ENCODE peak calls at places on chromosomes 6 and 20, in ten cellular contexts. S is adrenal gland; O is SJSA1; Y is mammary epithelial cell; V is CD4-positive, alpha-beta T cell; M is neuronal stem cell; I is cardiac muscle cell; H is PC-9; G is HepG2; N is H9. R is an unnamed sample.

GRCh38 chr20:60053125-60053812 is 95.0 kb downstream of the CDH26 start:
- DNase-seq in S (no peak), N (no peak), V (no peak), I (no peak), Y (no peak), M (no peak), G (peak), H (no peak), O (no peak), R (no peak)

GRCh38 chr6:32807020-32807580 is 9.7 kb downstream of the HLA-DOB start:
- DNase-seq in Y (no peak), O (no peak), S (no peak), H (no peak), G (no peak), N (peak), I (no peak), V (no peak), M (no peak), R (no peak)

GRCh38 chr6:7129784-7130569 is 22.2 kb downstream of the RREB1 start:
- DNase-seq in M (no peak), V (no peak), H (no peak), S (peak), Y (no peak), O (no peak), G (peak), N (no peak), I (peak), R (peak)

GRCh38 chr20:41395669-41396664 is 29.3 kb upstream of the EMILIN3 start:
- DNase-seq in G (peak), N (peak), S (no peak), O (no peak), H (peak), V (no peak), M (peak), Y (no peak), I (no peak), R (no peak)

GRCh38 chr20:43824699-43825402 is 89.8 kb upstream of the TOX2 start:
- DNase-seq in H (peak), S (no peak), O (no peak), N (peak), V (no peak), Y (peak), G (peak), I (peak), M (peak), R (no peak)

GRCh38 chr20:10848810-10849370 is 175.1 kb upstream of the JAG1 start:
- DNase-seq in V (no peak), S (peak), N (peak), H (peak), G (peak), Y (peak), O (peak), I (peak), M (peak), R (peak)

GRCh38 chr20:58987790-58988564 is 6.9 kb downstream of the NELFCD start:
- DNase-seq in V (no peak), I (no peak), Y (no peak), G (no peak), S (no peak), M (no peak), O (no peak), H (no peak), N (no peak), R (no peak)

GRCh38 chr6:107729098-107729497 is 95.0 kb downstream of the SCML4 start:
- DNase-seq in Y (no peak), G (no peak), O (no peak), S (no peak), V (no peak), I (no peak), N (no peak), M (no peak), H (no peak), R (no peak)

GRCh38 chr6:14818422-14818884 is 427.4 kb upstream of the JARID2 start:
- DNase-seq in S (no peak), N (no peak), O (no peak), H (no peak), Y (no peak), G (no peak), I (peak), V (no peak), M (no peak), R (no peak)

GRCh38 chr6:148934534-148934933 is 187.7 kb downstream of the UST start:
- DNase-seq in I (peak), M (no peak), O (no peak), V (no peak), Y (no peak), H (no peak), G (no peak), N (no peak), S (peak), R (no peak)

GRCh38 chr6:45710304-45710821 is 305.3 kb downstream of the CLIC5 start:
- DNase-seq in N (no peak), Y (no peak), M (no peak), I (peak), V (no peak), H (peak), O (peak), G (no peak), S (no peak), R (no peak)

GRCh38 chr6:99761701-99762100 is 155.1 kb downstream of the PRDM13 start:
- DNase-seq in S (no peak), V (no peak), Y (no peak), M (no peak), I (no peak), O (no peak), G (no peak), H (no peak), N (no peak), R (no peak)

GRCh38 chr6:17728551-17729222 is 22.0 kb upstream of the NUP153 start:
- DNase-seq in G (no peak), H (no peak), S (no peak), V (no peak), I (no peak), Y (no peak), N (no peak), O (no peak), M (no peak), R (no peak)

GRCh38 chr6:108650325-108650724 is 89.6 kb downstream of the FOXO3 start:
- DNase-seq in G (no peak), I (no peak), O (no peak), N (no peak), Y (no peak), V (no peak), S (no peak), M (no peak), H (peak), R (no peak)

GRCh38 chr6:131524695-131525336 is 48.2 kb upstream of the ARG1 start:
- DNase-seq in G (no peak), I (no peak), O (no peak), M (no peak), H (no peak), N (no peak), S (no peak), V (peak), Y (no peak), R (no peak)

GRCh38 chr6:149250982-149251381 is 66.5 kb upstream of the TAB2 start:
- DNase-seq in V (no peak), M (no peak), G (no peak), Y (no peak), H (no peak), O (no peak), N (no peak), I (no peak), S (no peak), R (no peak)

GRCh38 chr6:116405663-116406329 is 35.0 kb downstream of the DSE start:
- DNase-seq in G (no peak), Y (no peak), O (peak), N (peak), H (no peak), S (no peak), M (no peak), V (no peak), I (peak), R (no peak)

GRCh38 chr20:49693435-49694171 is 20.1 kb downstream of the B4GALT5 start:
- DNase-seq in G (no peak), H (peak), O (no peak), I (no peak), S (no peak), N (no peak), Y (peak), M (no peak), V (no peak), R (no peak)

GRCh38 chr6:111291860-111292259 is 191.2 kb downstream of the REV3L start:
- DNase-seq in H (no peak), Y (no peak), G (no peak), S (no peak), M (no peak), N (no peak), V (no peak), I (no peak), O (no peak), R (no peak)

GRCh38 chr20:34566978-34567884 is 8.7 kb downstream of the MAP1LC3A start:
- DNase-seq in N (no peak), M (no peak), S (no peak), H (no peak), O (no peak), G (no peak), I (no peak), V (no peak), Y (no peak), R (no peak)

GRCh38 chr6:133854633-133855598 is 34.0 kb upstream of the TCF21 start:
- DNase-seq in I (no peak), G (peak), S (no peak), N (peak), H (no peak), M (peak), V (no peak), Y (no peak), O (no peak), R (no peak)

GRCh38 chr6:13368716-13369115 is 40.4 kb upstream of the TBC1D7 start:
- DNase-seq in N (no peak), I (no peak), G (no peak), M (no peak), O (no peak), S (no peak), Y (peak), V (no peak), H (no peak), R (peak)

GRCh38 chr6:62626661-62627060 is 340.6 kb upstream of the KHDRBS2 start:
- DNase-seq in S (no peak), V (no peak), I (no peak), O (no peak), Y (no peak), G (no peak), M (no peak), H (no peak), N (no peak), R (no peak)

GRCh38 chr20:5716953-5717352 is 33.2 kb upstream of the SHLD1 start:
- DNase-seq in O (no peak), H (no peak), Y (no peak), N (no peak), V (no peak), S (no peak), M (no peak), G (no peak), I (no peak), R (no peak)

GRCh38 chr20:58001381-58001780 is 227.1 kb downstream of the ANKRD60 start:
- DNase-seq in M (no peak), S (peak), O (no peak), I (no peak), Y (no peak), V (no peak), N (no peak), G (no peak), H (no peak), R (no peak)

DNA sequence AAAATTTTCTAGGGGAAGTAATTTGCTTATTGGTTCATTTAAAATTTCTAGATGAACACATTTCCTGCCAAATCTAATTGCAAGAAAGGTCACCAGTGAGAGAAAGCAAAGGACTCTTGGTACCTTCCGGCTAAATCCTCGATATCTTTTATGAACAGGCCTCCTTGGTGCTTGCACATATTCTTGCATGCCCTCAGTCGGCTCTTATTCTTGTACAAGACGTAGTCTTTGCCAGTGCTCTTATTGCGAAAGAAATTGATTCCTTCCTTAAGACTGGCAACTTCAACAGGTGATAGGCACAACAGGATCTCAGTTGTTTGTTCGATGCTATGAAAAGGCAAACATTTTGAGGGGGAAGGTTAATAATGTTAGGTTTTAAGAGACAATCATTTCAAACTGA is 141.7 kb upstream of the CARMIL1 start:
- DNase-seq in M (no peak), H (no peak), Y (no peak), G (no peak), N (no peak), S (no peak), V (no peak), O (no peak), I (peak), R (no peak)
- H3K27ac ChIP-seq in M (no peak), H (no peak), Y (no peak), G (no peak), N (no peak), S (peak), V (peak), O (no peak), I (no peak), R (no peak)

DNA sequence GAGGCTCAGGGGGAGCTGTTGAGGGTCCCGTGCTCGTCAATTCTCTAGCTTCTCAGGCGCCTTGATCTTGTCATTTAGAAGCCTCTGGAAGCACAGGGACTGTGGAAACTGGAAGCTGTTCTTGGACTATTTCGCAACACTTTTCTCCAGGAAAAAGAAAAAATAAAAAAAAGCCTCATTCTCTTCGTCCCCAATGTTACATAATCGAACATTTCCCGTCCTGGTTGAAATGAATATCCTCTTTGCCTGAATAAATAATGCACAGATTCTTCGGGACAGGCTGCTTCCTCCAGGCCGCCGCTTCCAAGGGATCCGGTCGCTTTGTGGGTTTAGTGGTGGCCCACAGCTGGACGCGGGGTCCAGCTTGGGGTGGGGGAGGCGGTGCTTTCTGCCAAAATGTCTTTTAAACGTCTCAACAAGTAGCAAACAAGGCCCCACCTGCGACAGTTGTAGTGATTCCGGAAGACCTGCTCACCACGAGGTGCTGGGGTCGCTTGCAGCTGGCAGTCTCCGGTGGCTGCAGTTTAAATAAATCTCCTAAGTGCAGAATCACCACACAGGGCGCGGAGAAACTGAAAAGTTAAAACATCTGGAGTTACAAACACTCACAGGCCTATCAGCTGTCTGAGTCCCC is 125.9 kb upstream of the ESR1 start:
- DNase-seq in O (no peak), N (no peak), V (no peak), H (no peak), S (peak), Y (no peak), M (no peak), I (peak), G (peak), R (no peak)
- H3K27ac ChIP-seq in O (no peak), N (no peak), V (no peak), H (no peak), S (no peak), Y (no peak), M (no peak), I (no peak), G (no peak), R (no peak)

DNA sequence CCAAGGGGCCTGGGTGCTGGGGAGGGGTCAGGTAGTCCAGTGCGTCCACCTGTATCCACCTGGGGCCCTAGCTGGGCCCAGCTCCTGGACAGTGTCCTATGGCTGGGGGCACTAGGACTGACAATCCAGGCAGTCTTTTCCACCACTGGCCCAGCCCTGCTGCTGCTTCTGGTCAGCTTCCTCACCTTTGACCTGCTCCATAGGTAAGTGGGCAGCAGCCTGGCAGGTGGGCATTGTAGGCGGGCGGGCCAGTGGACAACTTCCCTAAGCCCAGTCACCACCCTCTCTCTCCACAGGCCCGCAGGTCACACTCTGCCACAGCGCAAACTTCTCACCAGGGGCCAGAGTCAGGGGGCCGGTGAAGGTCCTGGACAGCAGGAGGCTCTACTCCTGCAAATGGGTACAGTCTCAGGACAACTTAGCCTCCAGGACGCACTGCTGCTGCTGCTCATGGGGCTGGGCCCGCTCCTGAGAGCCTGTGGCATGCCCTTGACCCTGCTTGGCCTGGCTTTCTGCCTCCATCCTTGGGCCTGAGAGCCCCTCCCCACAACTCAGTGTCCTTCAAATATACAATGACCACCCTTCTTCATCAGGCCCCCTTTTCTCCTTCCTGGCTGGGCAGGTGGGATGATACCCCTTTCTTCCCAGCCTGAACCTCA is 584 bp downstream of the C20orf141 start:
- DNase-seq in N (no peak), Y (no peak), O (peak), M (no peak), S (no peak), H (no peak), V (no peak), G (no peak), I (no peak), R (no peak)
- H3K27ac ChIP-seq in N (no peak), Y (no peak), O (peak), M (no peak), S (no peak), H (peak), V (no peak), G (no peak), I (no peak), R (peak)

GRCh38 chr6:142821860-142822259 is 123.1 kb downstream of the HIVEP2 start:
- DNase-seq in G (no peak), O (no peak), I (no peak), S (peak), H (no peak), V (no peak), M (no peak), N (no peak), Y (no peak), R (no peak)

GRCh38 chr6:142822383-142822782 is 122.6 kb downstream of the HIVEP2 start:
- DNase-seq in N (no peak), Y (no peak), S (no peak), G (no peak), I (no peak), M (no peak), O (no peak), V (no peak), H (no peak), R (no peak)

GRCh38 chr6:142824491-142824890 is 120.5 kb downstream of the HIVEP2 start:
- DNase-seq in V (no peak), I (no peak), M (no peak), Y (no peak), H (no peak), G (no peak), S (no peak), N (no peak), O (no peak), R (no peak)

GRCh38 chr6:142823579-142823902 is 121.4 kb downstream of the HIVEP2 start:
- DNase-seq in Y (no peak), S (no peak), N (no peak), V (no peak), I (no peak), M (no peak), H (no peak), O (no peak), G (no peak), R (no peak)

DNA sequence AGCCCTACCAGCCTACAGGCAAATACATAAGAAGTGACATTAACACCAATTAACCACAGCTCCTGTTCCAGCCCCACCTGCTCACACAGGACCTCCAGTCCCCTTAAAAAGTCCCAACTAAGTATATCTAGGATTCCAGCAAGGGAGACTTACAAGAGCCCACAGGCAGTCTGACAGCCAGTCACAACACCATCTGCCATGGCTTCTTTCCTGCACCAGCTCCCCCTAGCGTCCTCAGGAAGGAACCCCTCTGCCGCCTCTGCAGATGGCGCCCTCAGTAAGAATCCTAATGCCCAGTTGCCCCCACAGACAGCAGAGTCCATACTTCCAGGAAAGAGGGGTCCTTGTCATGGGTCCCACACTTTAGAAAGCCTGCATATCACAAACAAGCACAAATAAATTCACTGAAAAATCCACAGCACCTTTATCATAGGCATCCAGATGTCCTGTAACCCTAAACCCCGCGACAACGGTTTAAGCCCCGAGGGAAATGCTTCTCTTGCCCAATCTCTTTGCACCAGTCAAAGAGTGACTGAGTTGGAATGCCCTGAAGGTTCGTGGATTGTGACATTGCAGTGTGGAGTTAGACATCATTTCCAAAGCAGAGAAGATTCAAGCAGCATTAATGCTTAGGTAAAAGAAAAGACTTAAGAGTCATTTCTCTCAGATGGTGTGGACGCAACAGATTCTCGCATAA is 121.9 kb downstream of the HIVEP2 start:
- DNase-seq in Y (peak), M (no peak), G (no peak), I (no peak), O (no peak), H (peak), S (no peak), N (peak), V (no peak), R (no peak)
- H3K27ac ChIP-seq in Y (no peak), M (no peak), G (no peak), I (no peak), O (no peak), H (no peak), S (no peak), N (no peak), V (peak), R (no peak)

GRCh38 chr6:39228992-39229767 is at the start of gene KCNK5:
- DNase-seq in N (peak), M (peak), G (peak), Y (peak), I (peak), S (peak), O (no peak), H (peak), V (peak), R (peak)
- H3K27ac ChIP-seq in N (no peak), M (no peak), G (no peak), Y (no peak), I (no peak), S (no peak), O (no peak), H (peak), V (no peak), R (peak)

R was measured in RWPE1.